ENCODE peak calls at places on chromosomes 13 and 19, in four cellular contexts. G is spleen, V is H1, Q is transverse colon. B is an unnamed sample.

GRCh38 chr19:35856546-35857149 is at the start of gene KIRREL2:
- DNase-seq in G (peak; percentile 77), V (peak; percentile 90), Q (no peak), B (no peak)

GRCh38 chr19:35899547-35900214 is 659 bp downstream of the NFKBID start:
- DNase-seq in G (peak; percentile 97), V (peak; percentile 78), Q (peak; percentile 89), B (peak; percentile 81)

GRCh38 chr13:82747948-82748347 is 1134.3 kb downstream of the SLITRK1 start:
- DNase-seq in G (no peak), V (no peak), Q (no peak), B (no peak)

GRCh38 chr19:49514151-49514550 is 1.7 kb downstream of the FCGRT start:
- DNase-seq in G (no peak), V (no peak), Q (no peak), B (no peak)

GRCh38 chr19:17450264-17451075 is 2.0 kb upstream of the TMEM221 start:
- DNase-seq in G (no peak), V (no peak), Q (no peak), B (no peak)

GRCh38 chr13:106464076-106464475 is 71.4 kb downstream of the EFNB2 start:
- DNase-seq in G (no peak), V (no peak), Q (no peak), B (no peak)

GRCh38 chr19:48330012-48330681 is 4.8 kb downstream of the EMP3 start:
- DNase-seq in G (peak; percentile 94), V (peak; percentile 86), Q (peak; percentile 89), B (no peak)

GRCh38 chr19:40862785-40863184 is 12.5 kb upstream of the CYP2A6 start:
- DNase-seq in G (no peak), V (no peak), Q (no peak), B (no peak)

GRCh38 chr19:48965033-48965805 is at the start of gene FTL:
- DNase-seq in G (peak; percentile 99), V (peak; percentile 96), Q (peak; percentile 98), B (peak; percentile 98)

GRCh38 chr13:36475468-36475867 is 43.2 kb downstream of the CCNA1 start:
- DNase-seq in G (no peak), V (no peak), Q (no peak), B (no peak)

GRCh38 chr13:46232281-46232680 is 20.6 kb downstream of the LRRC63 start:
- DNase-seq in G (no peak), V (no peak), Q (no peak), B (no peak)

GRCh38 chr19:1435378-1435989 is 2.7 kb upstream of the RPS15 start:
- DNase-seq in G (no peak), V (no peak), Q (no peak), B (no peak)

GRCh38 chr13:80547341-80547740 is 206.4 kb upstream of the SPRY2 start:
- DNase-seq in G (no peak), V (no peak), Q (no peak), B (no peak)

GRCh38 chr13:27824121-27824520 is 31.8 kb downstream of the GSX1 start:
- DNase-seq in G (no peak), V (no peak), Q (no peak), B (no peak)

GRCh38 chr13:112204881-112205327 is 138.0 kb downstream of the SOX1 start:
- DNase-seq in G (no peak), V (peak; percentile 69), Q (no peak), B (no peak)

GRCh38 chr13:83221813-83222241 is 660.4 kb downstream of the SLITRK1 start:
- DNase-seq in G (no peak), V (no peak), Q (no peak), B (no peak)

GRCh38 chr19:19366691-19367396 is 38.6 kb upstream of the GATAD2A start:
- DNase-seq in G (peak; percentile 93), V (peak; percentile 85), Q (peak; percentile 86), B (no peak)

GRCh38 chr13:114110091-114110829 is 22.2 kb downstream of the RASA3 start:
- DNase-seq in G (peak; percentile 93), V (no peak), Q (peak; percentile 68), B (peak; percentile 76)

GRCh38 chr13:88022826-88023225 is 351.7 kb downstream of the SLITRK5 start:
- DNase-seq in G (no peak), V (no peak), Q (no peak), B (no peak)

GRCh38 chr19:1355258-1355973 is 28.3 kb upstream of the NDUFS7 start:
- DNase-seq in G (no peak), V (no peak), Q (no peak), B (no peak)

GRCh38 chr19:50325310-50326100 is 3.7 kb downstream of the KCNC3 start:
- DNase-seq in G (peak; percentile 89), V (peak; percentile 97), Q (peak; percentile 62), B (peak; percentile 66)

GRCh38 chr19:31338069-31338767 is 11.0 kb downstream of the TSHZ3 start:
- DNase-seq in G (no peak), V (peak; percentile 75), Q (peak; percentile 47), B (no peak)

GRCh38 chr13:91684746-91685145 is 286.3 kb downstream of the GPC5 start:
- DNase-seq in G (no peak), V (no peak), Q (no peak), B (no peak)

GRCh38 chr13:44174769-44175425 is 198.7 kb upstream of the SERP2 start:
- DNase-seq in G (no peak), V (no peak), Q (no peak), B (no peak)

GRCh38 chr13:80550856-80551532 is 210.1 kb upstream of the SPRY2 start:
- DNase-seq in G (no peak), V (no peak), Q (no peak), B (no peak)

GRCh38 chr13:113734826-113735125 is 24.2 kb upstream of the TMEM255B start:
- DNase-seq in G (peak; percentile 51), V (no peak), Q (no peak), B (no peak)

GRCh38 chr13:110799246-110800236 is 86.0 kb downstream of the ING1 start:
- DNase-seq in G (peak; percentile 77), V (no peak), Q (no peak), B (no peak)

GRCh38 chr13:49499889-49500660 is 4.3 kb downstream of the PHF11 start:
- DNase-seq in G (no peak), V (no peak), Q (no peak), B (no peak)

GRCh38 chr19:3123956-3124355 is 11.9 kb upstream of the GNA15 start:
- DNase-seq in G (no peak), V (no peak), Q (no peak), B (no peak)

GRCh38 chr13:46894534-46894906 is 2.3 kb downstream of the HTR2A start:
- DNase-seq in G (no peak), V (no peak), Q (no peak), B (no peak)

GRCh38 chr13:99299545-99300341 is 7.5 kb downstream of the GPR183 start:
- DNase-seq in G (no peak), V (no peak), Q (no peak), B (no peak)

GRCh38 chr13:111967572-111968201 is 99.3 kb upstream of the SOX1 start:
- DNase-seq in G (no peak), V (no peak), Q (no peak), B (no peak)

DNA sequence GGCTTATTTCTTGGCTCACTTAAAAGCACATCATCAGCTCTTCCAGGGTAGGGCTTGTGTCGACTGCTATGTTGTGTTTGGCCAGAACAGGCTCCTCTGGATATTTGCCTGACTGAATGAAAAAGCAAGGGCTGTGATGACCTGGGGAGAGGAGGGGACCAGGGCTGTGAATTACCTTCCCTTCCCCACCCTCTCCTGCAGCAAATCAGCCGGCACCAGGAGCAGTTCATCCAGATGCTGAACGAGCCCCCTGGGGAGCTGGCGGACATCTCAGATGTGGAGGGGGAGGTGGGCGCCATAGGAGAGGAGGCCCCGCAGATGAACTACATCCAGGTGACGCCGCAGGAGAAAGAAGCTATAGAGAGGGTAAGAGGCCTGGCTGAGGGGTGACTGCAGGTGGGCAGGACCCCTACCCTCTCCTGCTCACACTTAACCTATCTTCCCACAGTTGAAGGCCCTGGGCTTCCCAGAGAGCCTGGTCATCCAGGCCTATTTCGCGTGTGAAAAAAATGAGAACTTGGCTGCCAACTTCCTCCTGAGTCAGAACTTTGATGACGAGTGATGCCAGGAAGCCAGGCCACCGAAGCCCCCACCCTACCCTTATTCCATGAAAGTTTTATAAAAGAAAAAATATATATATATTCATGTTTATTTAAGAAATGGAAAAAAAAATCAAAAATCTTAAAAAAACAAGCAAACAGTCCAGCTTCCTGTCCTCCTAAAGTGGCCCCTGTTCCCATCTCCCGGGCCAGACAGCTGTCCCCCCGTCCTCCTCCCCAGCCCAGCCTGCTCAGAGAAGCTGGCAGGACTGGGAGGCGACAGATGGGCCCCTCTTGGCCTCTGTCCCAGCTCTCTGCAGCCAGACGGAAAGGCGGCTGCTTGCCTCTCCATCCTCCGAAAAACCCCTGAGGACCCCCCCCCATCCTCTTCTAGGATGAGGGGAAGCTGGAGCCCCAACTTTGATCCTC is 4.3 kb downstream of the GADD45GIP1 start:
- DNase-seq in G (no peak), V (no peak), Q (no peak), B (no peak)
- TF ChIP-seq POLR2AphosphoS5 in G (no peak), V (peak; percentile 14), Q (no peak), B (no peak)

GRCh38 chr19:57570707-57571106 is 8.0 kb downstream of the ZNF416 start:
- DNase-seq in G (no peak), V (no peak), Q (no peak), B (no peak)
- H3K9me3 ChIP-seq in G (peaks cover 100% of the 10 kb centered on the region), V (peaks cover 87% of the 10 kb centered on the region), Q (peaks cover 69% of the 10 kb centered on the region), B (peaks cover 96% of the 10 kb centered on the region)

GRCh38 chr19:55098716-55099556 is 18.5 kb downstream of the PPP1R12C start:
- DNase-seq in G (no peak), V (no peak), Q (no peak), B (no peak)
- TF ChIP-seq CTCF in G (peak; percentile 56), V (peak; percentile 40), Q (no peak), B (no peak)

DNA sequence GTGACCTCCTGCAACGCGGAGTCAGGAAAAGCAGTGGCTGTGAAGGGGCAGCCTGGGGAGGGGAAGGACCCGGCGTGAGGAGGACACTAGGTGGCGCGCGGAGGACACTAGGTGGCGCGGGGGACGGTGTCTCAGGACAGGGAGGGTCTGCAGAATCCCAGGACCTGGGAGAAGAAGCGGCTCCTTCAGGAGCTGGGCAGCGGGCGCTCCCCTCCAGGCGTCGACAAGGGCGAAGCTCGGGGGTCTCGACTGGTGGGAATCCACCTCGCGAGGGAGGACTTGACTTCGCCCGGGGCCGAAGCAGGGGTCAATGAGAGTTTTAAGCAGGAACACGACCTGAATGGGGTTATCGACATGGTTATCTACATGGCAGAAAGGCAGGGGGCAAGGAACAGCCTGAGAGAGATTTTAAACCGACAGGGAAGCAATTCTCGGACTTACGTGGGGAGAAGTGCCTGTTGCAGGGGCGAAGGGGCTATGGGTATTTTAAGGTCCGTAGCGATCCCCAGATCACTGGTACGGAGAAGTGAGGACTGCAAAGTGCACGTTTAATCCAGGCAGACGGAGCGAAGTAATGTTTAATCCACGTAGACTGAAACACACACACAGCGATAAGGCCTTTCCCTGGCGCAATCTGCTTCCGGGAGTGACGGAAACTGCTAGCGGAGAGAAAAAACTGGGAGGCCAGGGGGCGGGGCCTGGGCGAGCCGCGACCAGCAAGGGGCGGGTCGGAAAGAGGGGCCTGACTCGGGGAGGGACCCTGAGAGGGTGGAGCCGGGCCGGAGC is at the start of gene ZNF616:
- DNase-seq in G (peak; percentile 99), V (peak; percentile 99), Q (peak; percentile 99), B (peak; percentile 98)
- TF ChIP-seq POLR2AphosphoS5 in G (peak; percentile 83), V (peak; percentile 81), Q (peak; percentile 92), B (no peak)

GRCh38 chr13:29160862-29161261 is 340.7 kb downstream of the MTUS2 start:
- DNase-seq in G (no peak), V (no peak), Q (no peak), B (no peak)
- H3K9me3 ChIP-seq in G (no peaks in the 10 kb centered on the region), V (no peaks in the 10 kb centered on the region), Q (no peaks in the 10 kb centered on the region), B (no peaks in the 10 kb centered on the region)

GRCh38 chr19:38684078-38684861 is 36.8 kb downstream of the ACTN4 start:
- DNase-seq in G (no peak), V (no peak), Q (peak; percentile 87), B (peak; percentile 89)
- TF ChIP-seq CTCF in G (no peak), V (no peak), Q (no peak), B (no peak)

B was measured in suprapubic skin.